ENCODE peak calls at places on chromosomes 2 and 18, in eight cellular contexts. N, I, R, Z, P, X, Q and B are unnamed samples.

GRCh38 chr18:74540689-74541421 is 6.6 kb downstream of the CNDP1 start:
- DNase-seq in N (no peak), Z (no peak), Q (no peak), I (no peak), R (no peak), X (no peak), P (no peak), B (no peak)

GRCh38 chr18:12327510-12328178 is 19.6 kb downstream of the TUBB6 start:
- DNase-seq in Z (peak), I (peak), N (peak), P (peak), X (peak), Q (peak), R (peak), B (peak)

GRCh38 chr2:46181789-46182530 is 115.2 kb upstream of the EPAS1 start:
- DNase-seq in Z (no peak), I (no peak), P (no peak), X (peak), Q (no peak), N (no peak), R (no peak), B (no peak)

GRCh38 chr2:102451968-102452367 is 21.1 kb upstream of the SLC9A4 start:
- DNase-seq in I (no peak), X (no peak), P (no peak), Z (no peak), Q (no peak), R (no peak), N (no peak), B (no peak)

GRCh38 chr2:238169021-238169707 is 10.4 kb downstream of the ERFE start:
- DNase-seq in Z (peak), R (no peak), N (no peak), I (no peak), X (peak), P (peak), Q (peak), B (no peak)

GRCh38 chr18:9975658-9976057 is 61.8 kb downstream of the VAPA start:
- DNase-seq in I (no peak), Z (no peak), R (no peak), X (no peak), N (no peak), P (no peak), Q (no peak), B (no peak)

GRCh38 chr2:150046211-150046610 is 441.3 kb downstream of the RND3 start:
- DNase-seq in Z (peak), I (no peak), P (no peak), Q (no peak), N (no peak), R (no peak), X (no peak), B (no peak)

GRCh38 chr2:189233527-189233926 is 54.0 kb upstream of the COL5A2 start:
- DNase-seq in P (peak), X (no peak), N (no peak), I (no peak), R (no peak), Z (peak), Q (no peak), B (no peak)

GRCh38 chr2:27249077-27249890 is 13.6 kb downstream of the SLC30A3 start:
- DNase-seq in Z (no peak), P (no peak), I (no peak), N (no peak), X (no peak), R (no peak), Q (peak), B (no peak)

GRCh38 chr2:232304236-232304635 is 74.3 kb upstream of the ALPP start:
- DNase-seq in I (no peak), R (no peak), N (no peak), Q (no peak), X (no peak), Z (no peak), P (no peak), B (no peak)

GRCh38 chr2:180413331-180413730 is 406.2 kb upstream of the CWC22 start:
- DNase-seq in N (no peak), P (no peak), X (no peak), R (no peak), Z (no peak), Q (no peak), I (no peak), B (no peak)

GRCh38 chr2:57720728-57721627 is 325.6 kb upstream of the VRK2 start:
- DNase-seq in I (no peak), P (peak), Q (peak), X (peak), N (no peak), R (peak), Z (peak), B (no peak)